ENCODE peak calls at places on chromosomes 16 and 17, in ten cellular contexts. C is transverse colon, U is GM23248, B is HFF-Myc, T is neural progenitor cell, I is HCT116, O is fibroblast of lung, J is AG04449, E is GM12878, Z is heart left ventricle. K is an unnamed sample.

GRCh38 chr17:78939615-78940014 is 14.4 kb upstream of the TIMP2 start:
- DNase-seq in C (no peak), U (peak), B (no peak), T (no peak), I (no peak), O (peak), J (no peak), E (no peak), Z (no peak), K (no peak)

GRCh38 chr17:7004398-7005253 is 7.8 kb upstream of the RNASEK start:
- DNase-seq in C (no peak), U (peak), B (peak), T (peak), I (peak), O (no peak), J (no peak), E (peak), Z (no peak), K (no peak)

GRCh38 chr17:63919311-63919723 is 678 bp upstream of the GH1 start:
- DNase-seq in C (peak), U (peak), B (peak), T (peak), I (peak), O (peak), J (no peak), E (peak), Z (peak), K (no peak)

GRCh38 chr17:58236394-58236793 is 2.0 kb upstream of the LPO start:
- DNase-seq in C (no peak), U (no peak), B (no peak), T (no peak), I (no peak), O (no peak), J (no peak), E (no peak), Z (no peak), K (peak)

GRCh38 chr17:83136156-83136555 is 56.7 kb downstream of the METRNL start:
- DNase-seq in C (peak), U (no peak), B (no peak), T (no peak), I (no peak), O (no peak), J (no peak), E (no peak), Z (no peak), K (no peak)

GRCh38 chr16:54931041-54931756 is 534 bp downstream of the IRX5 start:
- DNase-seq in C (no peak), U (peak), B (no peak), T (peak), I (no peak), O (peak), J (no peak), E (no peak), Z (peak), K (no peak)

GRCh38 chr17:80331820-80332219 is 71.2 kb downstream of the RNF213 start:
- DNase-seq in C (no peak), U (no peak), B (no peak), T (no peak), I (no peak), O (no peak), J (no peak), E (no peak), Z (no peak), K (no peak)

GRCh38 chr16:64481497-64481896 is 640.4 kb downstream of the CDH11 start:
- DNase-seq in C (no peak), U (no peak), B (peak), T (no peak), I (no peak), O (no peak), J (no peak), E (no peak), Z (no peak), K (no peak)

GRCh38 chr17:42414782-42415409 is 8.2 kb downstream of the CAVIN1 start:
- DNase-seq in C (no peak), U (no peak), B (no peak), T (no peak), I (no peak), O (no peak), J (no peak), E (no peak), Z (peak), K (no peak)

GRCh38 chr17:6072157-6072556 is 2.0 kb downstream of the WSCD1 start:
- DNase-seq in C (no peak), U (peak), B (no peak), T (no peak), I (no peak), O (no peak), J (no peak), E (no peak), Z (no peak), K (no peak)

GRCh38 chr17:20203021-20203420 is 193.9 kb downstream of the SPECC1 start:
- DNase-seq in C (no peak), U (peak), B (no peak), T (no peak), I (no peak), O (no peak), J (no peak), E (no peak), Z (no peak), K (no peak)

GRCh38 chr16:73915939-73916451 is 380.6 kb upstream of the PSMD7 start:
- DNase-seq in C (no peak), U (no peak), B (no peak), T (no peak), I (no peak), O (no peak), J (no peak), E (no peak), Z (no peak), K (no peak)

GRCh38 chr16:74298104-74298503 is 1.5 kb downstream of the PSMD7 start:
- DNase-seq in C (no peak), U (no peak), B (no peak), T (no peak), I (no peak), O (no peak), J (no peak), E (no peak), Z (no peak), K (no peak)

GRCh38 chr17:10144976-10145375 is 53.4 kb downstream of the GAS7 start:
- DNase-seq in C (no peak), U (no peak), B (no peak), T (no peak), I (no peak), O (no peak), J (no peak), E (no peak), Z (no peak), K (no peak)

GRCh38 chr16:67842509-67843342 is 606 bp downstream of the THAP11 start:
- DNase-seq in C (peak), U (peak), B (no peak), T (peak), I (no peak), O (peak), J (no peak), E (no peak), Z (peak), K (no peak)

GRCh38 chr16:68105611-68106010 is 20.4 kb downstream of the NFATC3 start:
- DNase-seq in C (no peak), U (peak), B (no peak), T (no peak), I (no peak), O (peak), J (no peak), E (no peak), Z (no peak), K (no peak)

GRCh38 chr17:75876190-75876937 is 2.0 kb downstream of the TRIM47 start:
- DNase-seq in C (peak), U (peak), B (no peak), T (peak), I (peak), O (no peak), J (no peak), E (no peak), Z (peak), K (no peak)

GRCh38 chr17:65587602-65588193 is 26.2 kb upstream of the AXIN2 start:
- DNase-seq in C (no peak), U (no peak), B (no peak), T (no peak), I (no peak), O (no peak), J (no peak), E (no peak), Z (no peak), K (no peak)

GRCh38 chr17:3766783-3767182 is 34.2 kb downstream of the ITGAE start:
- DNase-seq in C (no peak), U (no peak), B (no peak), T (no peak), I (no peak), O (no peak), J (no peak), E (no peak), Z (no peak), K (no peak)

GRCh38 chr17:45022655-45023339 is 28.6 kb downstream of the DCAKD start:
- DNase-seq in C (no peak), U (no peak), B (no peak), T (no peak), I (no peak), O (no peak), J (no peak), E (peak), Z (no peak), K (no peak)

GRCh38 chr17:45020354-45021138 is 30.9 kb downstream of the DCAKD start:
- DNase-seq in C (peak), U (no peak), B (no peak), T (peak), I (no peak), O (peak), J (no peak), E (no peak), Z (no peak), K (no peak)

GRCh38 chr17:45022288-45022648 is 29.2 kb downstream of the DCAKD start:
- DNase-seq in C (no peak), U (no peak), B (no peak), T (no peak), I (no peak), O (no peak), J (no peak), E (no peak), Z (no peak), K (no peak)

GRCh38 chr17:45019177-45019711 is 32.2 kb downstream of the DCAKD start:
- DNase-seq in C (peak), U (peak), B (no peak), T (peak), I (no peak), O (peak), J (no peak), E (no peak), Z (peak), K (no peak)

GRCh38 chr17:45021607-45022287 is 29.7 kb downstream of the DCAKD start:
- DNase-seq in C (peak), U (peak), B (no peak), T (peak), I (no peak), O (peak), J (no peak), E (no peak), Z (peak), K (no peak)
- H3K4me3 ChIP-seq in C (no peak), U (peak), B (no peak), T (peak), I (no peak), O (no peak), J (peak), E (no peak), Z (peak), K (peak)

GRCh38 chr17:62705116-62705515 is 77.6 kb downstream of the MRC2 start:
- DNase-seq in C (no peak), U (no peak), B (no peak), T (peak), I (no peak), O (peak), J (no peak), E (no peak), Z (no peak), K (no peak)

GRCh38 chr17:62706598-62707424 is 79.3 kb downstream of the MRC2 start:
- DNase-seq in C (no peak), U (no peak), B (no peak), T (no peak), I (no peak), O (no peak), J (no peak), E (no peak), Z (no peak), K (no peak)

GRCh38 chr17:62707425-62707739 is 79.9 kb downstream of the MRC2 start:
- DNase-seq in C (no peak), U (no peak), B (no peak), T (no peak), I (no peak), O (no peak), J (no peak), E (no peak), Z (no peak), K (no peak)

GRCh38 chr17:62704381-62704971 is 77.0 kb downstream of the MRC2 start:
- DNase-seq in C (peak), U (peak), B (no peak), T (no peak), I (no peak), O (peak), J (no peak), E (no peak), Z (no peak), K (peak)

GRCh38 chr17:62705781-62706597 is 78.5 kb downstream of the MRC2 start:
- DNase-seq in C (no peak), U (no peak), B (no peak), T (peak), I (no peak), O (peak), J (no peak), E (no peak), Z (no peak), K (no peak)
- H3K4me3 ChIP-seq in C (no peak), U (peak), B (peak), T (peak), I (no peak), O (no peak), J (peak), E (no peak), Z (peak), K (no peak)

DNA sequence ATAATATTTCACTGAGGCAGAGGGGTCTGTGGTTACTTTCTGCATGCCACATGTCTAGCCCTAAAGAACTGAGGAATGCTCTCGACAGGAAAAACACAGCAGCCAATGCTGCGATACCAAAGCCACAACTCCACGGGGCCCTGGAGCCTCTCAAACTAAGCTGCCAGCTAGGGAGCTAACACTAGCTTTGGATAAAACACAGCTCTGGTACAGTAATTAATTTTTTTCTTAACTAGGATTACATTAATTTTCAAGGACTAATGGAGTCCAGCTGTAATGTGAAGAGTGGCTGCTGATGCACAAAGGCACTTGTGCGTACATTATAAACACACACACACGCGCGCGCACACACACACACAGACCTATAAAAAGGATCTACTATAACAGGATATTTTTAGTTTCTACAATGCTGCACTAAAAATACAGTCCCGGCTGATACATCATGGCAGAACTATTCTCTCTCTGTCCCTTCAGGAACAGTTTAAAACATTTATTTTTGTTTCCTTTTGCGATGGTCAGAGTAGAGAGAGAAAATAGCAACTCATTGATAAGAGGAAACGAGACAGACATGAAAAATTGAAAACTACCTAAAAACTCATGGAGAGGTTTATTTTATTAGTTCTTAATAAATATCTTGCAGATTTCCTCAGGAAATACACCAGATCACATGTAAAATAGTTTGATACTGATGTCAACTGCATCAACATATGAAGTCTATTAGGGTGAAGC is 88.5 kb downstream of the SMG6 start:
- DNase-seq in C (peak), U (peak), B (no peak), T (peak), I (no peak), O (peak), J (no peak), E (no peak), Z (peak), K (no peak)
- H3K4me3 ChIP-seq in C (no peak), U (peak), B (peak), T (no peak), I (no peak), O (peak), J (peak), E (peak), Z (peak), K (peak)

GRCh38 chr16:57480127-57480753 is 6.1 kb downstream of the DOK4 start:
- DNase-seq in C (peak), U (peak), B (no peak), T (no peak), I (no peak), O (peak), J (no peak), E (no peak), Z (peak), K (no peak)
- H3K4me3 ChIP-seq in C (no peak), U (peak), B (peak), T (peak), I (no peak), O (no peak), J (no peak), E (no peak), Z (peak), K (peak)

DNA sequence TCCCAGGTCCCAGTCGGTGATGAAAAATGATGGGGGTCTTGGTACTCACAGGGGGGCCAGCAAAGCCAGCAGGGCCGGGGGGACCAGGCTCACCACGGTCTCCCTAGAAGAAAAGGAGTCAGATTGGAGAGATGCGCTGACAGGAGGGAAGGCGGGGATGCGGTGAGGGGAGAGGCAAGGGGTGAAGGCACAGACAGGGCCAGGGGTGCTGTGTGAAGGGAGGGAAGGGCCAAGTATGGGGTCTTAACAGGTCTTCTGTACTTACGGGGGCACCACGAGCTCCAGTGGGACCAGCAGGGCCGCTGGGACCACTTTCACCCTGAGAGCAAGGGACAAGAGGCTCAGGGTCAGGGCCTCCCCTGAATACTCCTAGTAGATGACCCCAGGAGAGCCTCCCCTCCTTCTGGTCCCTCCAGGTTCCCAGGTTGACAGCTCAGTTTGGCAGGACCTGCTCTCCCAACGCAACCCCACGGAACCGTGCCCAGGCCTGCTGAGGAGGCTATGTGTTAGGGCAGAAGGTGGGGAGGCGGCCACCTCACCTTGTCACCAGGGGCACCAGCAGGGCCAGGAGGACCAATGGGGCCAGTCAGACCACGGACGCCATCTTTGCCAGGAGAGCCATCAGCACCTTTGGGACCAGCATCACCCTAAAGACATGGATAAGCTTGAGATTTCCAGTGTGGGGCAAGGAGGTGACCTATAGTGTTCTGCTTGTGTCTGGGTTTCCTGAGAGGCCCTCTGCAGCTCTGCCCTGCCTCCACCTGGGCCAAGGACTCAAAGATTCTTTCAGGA is 11.0 kb downstream of the COL1A1 start:
- DNase-seq in C (no peak), U (peak), B (no peak), T (no peak), I (no peak), O (peak), J (no peak), E (no peak), Z (no peak), K (no peak)
- H3K4me3 ChIP-seq in C (no peak), U (peak), B (no peak), T (no peak), I (no peak), O (no peak), J (no peak), E (no peak), Z (no peak), K (no peak)

DNA sequence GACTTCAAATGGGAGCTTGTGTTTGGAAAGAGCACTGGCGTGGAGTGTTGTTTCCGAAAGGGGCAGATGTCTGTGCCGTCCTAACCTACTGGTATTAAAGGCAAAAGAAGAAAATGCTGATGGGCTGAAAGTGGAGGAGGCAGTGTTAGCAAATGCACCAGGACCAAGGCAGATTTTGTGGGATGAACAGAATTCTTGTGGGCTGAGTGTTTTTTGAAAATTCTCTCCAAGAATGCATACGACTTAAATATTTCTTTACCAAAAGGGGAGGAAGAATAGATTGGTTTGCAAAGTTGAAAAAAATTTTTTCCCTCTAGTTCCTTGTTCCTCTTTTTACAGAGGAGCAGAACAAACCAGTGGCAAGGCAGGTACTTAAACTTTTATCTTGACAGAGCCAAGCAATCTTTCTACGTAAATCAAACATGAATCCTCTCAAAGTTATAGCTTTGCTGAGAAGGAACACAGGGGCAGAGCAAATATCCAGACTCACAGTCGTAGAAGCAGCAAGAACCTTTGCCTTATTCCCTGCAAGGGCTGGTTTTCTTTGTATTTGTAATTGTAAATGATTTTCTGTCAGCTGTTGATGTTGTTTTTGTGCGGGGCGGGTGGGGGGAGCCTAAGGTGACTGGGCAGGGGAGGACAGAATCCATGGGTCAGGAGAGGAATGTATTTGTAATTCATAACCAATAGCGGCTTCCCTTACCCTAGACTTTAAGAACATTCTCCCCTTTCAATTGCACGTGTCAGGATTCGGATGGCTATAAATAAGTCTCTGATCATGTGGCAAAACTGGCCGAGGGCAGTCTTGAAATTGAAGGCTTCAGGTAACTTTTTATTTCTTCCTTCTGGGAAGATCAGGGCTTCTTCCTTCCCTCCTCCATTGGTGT is 16.6 kb downstream of the MARCHF10 start:
- DNase-seq in C (no peak), U (peak), B (peak), T (no peak), I (no peak), O (peak), J (peak), E (no peak), Z (no peak), K (no peak)
- H3K4me3 ChIP-seq in C (no peak), U (peak), B (no peak), T (no peak), I (peak), O (no peak), J (peak), E (no peak), Z (no peak), K (no peak)

K was measured in vagina.